ENCODE peak calls at places on chromosomes 3 and 15, in six cellular contexts. T, H, M, O, C and Z are unnamed samples.

GRCh38 chr3:139423232-139423631 is 33.8 kb upstream of the COPB2 start:
- DNase-seq in M (no peak), T (no peak), H (no peak), C (no peak), O (no peak), Z (no peak)

GRCh38 chr3:49689046-49689886 is at the start of the genes MST1 and RNF123:
- DNase-seq in C (peak; percentile 90), M (peak; percentile 95), O (peak; percentile 79), T (peak; percentile 97), H (peak; percentile 99), Z (peak; percentile 93)

GRCh38 chr3:126191246-126191645 is 10.9 kb upstream of the ALDH1L1 start:
- DNase-seq in C (no peak), T (no peak), H (no peak), O (no peak), M (no peak), Z (no peak)

GRCh38 chr3:62145086-62145757 is 228.1 kb downstream of the FEZF2 start:
- DNase-seq in T (no peak), O (no peak), H (no peak), M (no peak), C (no peak), Z (no peak)

GRCh38 chr3:142448424-142448823 is 587 bp upstream of the XRN1 start:
- DNase-seq in H (no peak), T (no peak), C (no peak), M (no peak), O (no peak), Z (no peak)

GRCh38 chr15:97745481-97746071 is 214.9 kb upstream of the ARRDC4 start:
- DNase-seq in M (no peak), T (no peak), O (no peak), H (no peak), C (peak; percentile 22), Z (no peak)

GRCh38 chr15:70863450-70864218 is 9.7 kb upstream of the LARP6 start:
- DNase-seq in O (no peak), T (no peak), C (no peak), M (no peak), H (no peak), Z (no peak)

GRCh38 chr3:175222356-175222755 is 363.2 kb downstream of the NAALADL2 start:
- DNase-seq in M (no peak), C (no peak), O (no peak), H (no peak), T (no peak), Z (no peak)

GRCh38 chr15:84828433-84828908 is 11.3 kb downstream of the ALPK3 start:
- DNase-seq in M (peak; percentile 66), O (no peak), T (peak; percentile 43), C (peak; percentile 52), H (no peak), Z (peak; percentile 80)

GRCh38 chr3:110101361-110101760 is 764.0 kb upstream of the DPPA4 start:
- DNase-seq in C (no peak), M (no peak), O (no peak), T (no peak), H (no peak), Z (no peak)

GRCh38 chr15:63231717-63232116 is 42.3 kb downstream of the RAB8B start:
- DNase-seq in H (no peak), T (no peak), M (no peak), O (no peak), C (no peak), Z (no peak)

GRCh38 chr3:98761656-98762229 is 1.4 kb upstream of the ST3GAL6 start:
- DNase-seq in O (no peak), H (no peak), C (no peak), M (no peak), T (no peak), Z (no peak)

GRCh38 chr15:48266029-48266428 is 59.9 kb downstream of the SLC12A1 start:
- DNase-seq in M (no peak), O (no peak), C (no peak), H (no peak), T (no peak), Z (no peak)

GRCh38 chr15:53378096-53378620 is 381.3 kb downstream of the WDR72 start:
- DNase-seq in H (no peak), O (no peak), M (no peak), C (no peak), T (no peak), Z (no peak)

GRCh38 chr3:12681586-12682371 is 17.9 kb upstream of the RAF1 start:
- DNase-seq in H (no peak), M (peak; percentile 37), T (no peak), C (no peak), O (no peak), Z (no peak)

GRCh38 chr3:184175506-184175905 is 851 bp downstream of the AP2M1 start:
- DNase-seq in O (no peak), H (no peak), C (no peak), T (no peak), M (no peak), Z (no peak)

GRCh38 chr3:185094691-185095090 is 58.2 kb downstream of the C3orf70 start:
- DNase-seq in O (no peak), T (no peak), C (no peak), H (no peak), M (no peak), Z (no peak)

GRCh38 chr15:96243701-96244100 is 86.8 kb upstream of the NR2F2 start:
- DNase-seq in M (no peak), O (no peak), H (no peak), T (no peak), C (no peak), Z (no peak)

GRCh38 chr3:147589016-147589415 is 179.9 kb downstream of the ZIC1 start:
- DNase-seq in C (no peak), M (no peak), O (no peak), T (no peak), H (no peak), Z (no peak)

GRCh38 chr15:23038741-23039150 is 623 bp downstream of the TUBGCP5 start:
- DNase-seq in M (no peak), C (no peak), O (no peak), T (no peak), H (no peak), Z (no peak)

GRCh38 chr3:179973024-179973423 is 63.7 kb downstream of the PEX5L start:
- DNase-seq in M (no peak), O (no peak), T (no peak), C (no peak), H (no peak), Z (no peak)

GRCh38 chr15:70192490-70192889 is 94.8 kb upstream of the TLE3 start:
- DNase-seq in M (no peak), C (no peak), T (no peak), H (no peak), O (no peak), Z (peak; percentile 25)

GRCh38 chr3:191100516-191100915 is 98.5 kb upstream of the OSTN start:
- DNase-seq in O (no peak), H (no peak), C (no peak), T (no peak), M (no peak), Z (no peak)

GRCh38 chr3:11803977-11804903 is 42.4 kb downstream of the TAMM41 start:
- DNase-seq in C (peak; percentile 66), M (peak; percentile 53), T (no peak), H (no peak), O (no peak), Z (no peak)

GRCh38 chr3:136008732-136009456 is 43.4 kb downstream of the PPP2R3A start:
- DNase-seq in C (no peak), M (no peak), H (no peak), O (no peak), T (no peak), Z (no peak)

GRCh38 chr15:60994842-60995495 is 234.1 kb downstream of the RORA start:
- DNase-seq in M (peak; percentile 34), H (no peak), C (peak; percentile 15), T (no peak), O (no peak), Z (no peak)

GRCh38 chr15:59828262-59828661 is 139.1 kb upstream of the BNIP2 start:
- DNase-seq in M (no peak), H (no peak), C (no peak), T (no peak), O (no peak), Z (no peak)

GRCh38 chr3:25957026-25957425 is 167.1 kb downstream of the OXSM start:
- DNase-seq in C (no peak), O (no peak), M (no peak), H (no peak), T (no peak), Z (no peak)

GRCh38 chr3:42849017-42849416 is 26.7 kb downstream of the CYP8B1 start:
- DNase-seq in M (no peak), C (no peak), O (no peak), H (no peak), T (peak; percentile 60), Z (no peak)

GRCh38 chr15:77859491-77860060 is 217.9 kb downstream of the TBC1D2B start:
- DNase-seq in C (peak; percentile 86), H (no peak), M (no peak), T (peak; percentile 68), O (peak; percentile 38), Z (peak; percentile 38)

GRCh38 chr15:77860101-77860691 is 217.3 kb downstream of the TBC1D2B start:
- DNase-seq in C (no peak), O (peak; percentile 43), M (no peak), H (peak; percentile 46), T (peak; percentile 76), Z (no peak)

GRCh38 chr15:77856718-77857346 is 220.7 kb downstream of the TBC1D2B start:
- DNase-seq in M (no peak), H (no peak), O (peak; percentile 1), T (peak; percentile 31), C (no peak), Z (peak; percentile 24)

GRCh38 chr15:77857419-77857818 is 220.1 kb downstream of the TBC1D2B start:
- DNase-seq in T (peak; percentile 61), O (no peak), H (no peak), C (no peak), M (no peak), Z (peak; percentile 39)

GRCh38 chr15:77858677-77859490 is 218.6 kb downstream of the TBC1D2B start:
- DNase-seq in M (no peak), H (no peak), C (peak; percentile 76), T (peak; percentile 68), O (no peak), Z (peak; percentile 32)
- TF ChIP-seq POLR2A in M (no peak), H (no peak), C (no peak), T (no peak), O (no peak), Z (no peak)

GRCh38 chr3:53820084-53820483 is 26.1 kb downstream of the CHDH start:
- DNase-seq in M (no peak), C (no peak), H (no peak), O (no peak), T (peak; percentile 45), Z (peak; percentile 32)
- TF ChIP-seq POLR2A in M (no peak), C (no peak), H (no peak), O (no peak), T (no peak), Z (no peak)

DNA sequence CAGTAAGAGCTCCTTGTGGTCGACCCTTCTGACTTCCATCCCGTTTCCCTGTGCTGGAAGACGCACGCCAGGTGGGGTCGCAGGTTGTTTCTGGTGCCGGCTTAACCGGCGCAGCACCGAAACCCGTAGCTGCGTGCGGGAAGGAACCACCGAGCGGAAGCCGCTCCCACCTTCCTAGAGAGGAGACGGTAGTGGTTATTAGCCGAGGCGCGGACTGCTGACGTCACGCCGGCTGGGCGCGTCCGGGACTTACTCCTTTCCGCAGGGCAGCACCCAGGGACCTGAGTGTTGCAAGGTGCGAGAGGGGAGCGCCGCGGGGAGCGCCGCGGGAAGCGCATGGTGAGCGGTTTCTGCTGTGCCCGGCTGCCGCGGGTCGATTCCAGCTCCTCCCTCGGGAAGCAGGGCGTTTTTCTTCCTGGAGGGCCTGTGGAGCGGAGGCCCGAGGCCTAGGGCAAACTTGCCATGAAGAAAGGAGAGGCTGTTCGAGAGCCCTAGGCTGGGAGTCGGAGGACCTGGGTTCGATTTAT is at the start of gene ZNF501:
- DNase-seq in M (peak; percentile 96), T (peak; percentile 98), O (peak; percentile 86), H (peak; percentile 99), C (peak; percentile 94), Z (peak; percentile 97)
- TF ChIP-seq POLR2A in M (peak; percentile 53), T (no peak), O (no peak), H (no peak), C (peak; percentile 19), Z (no peak)

GRCh38 chr3:127672429-127673190 is at the start of gene ABTB1:
- DNase-seq in M (peak; percentile 92), C (peak; percentile 90), O (peak; percentile 81), T (peak; percentile 97), H (peak; percentile 97), Z (peak; percentile 92)
- TF ChIP-seq POLR2A in M (peak; percentile 82), C (peak; percentile 74), O (peak; percentile 28), T (peak; percentile 32), H (peak; percentile 67), Z (no peak)